ENCODE peak calls at places on chromosome 5, in five cellular contexts. H, R, I, V and P are unnamed samples.

GRCh38 chr5:91378683-91379601 is 4.2 kb downstream of the ARRDC3 start:
- DNase-seq in H (no peak), V (no peak), I (no peak), R (peak; percentile 57), P (no peak)

GRCh38 chr5:103800728-103801127 is 238.1 kb upstream of the NUDT12 start:
- DNase-seq in H (peak; percentile 80), I (no peak), V (no peak), R (no peak), P (no peak)

GRCh38 chr5:72746736-72747135 is 69.7 kb upstream of the TNPO1 start:
- DNase-seq in R (peak; percentile 17), H (peak; percentile 5), V (no peak), I (no peak), P (no peak)

GRCh38 chr5:136020383-136021015 is 8.3 kb upstream of the TGFBI start:
- DNase-seq in H (peak; percentile 96), R (no peak), V (no peak), I (no peak), P (peak; percentile 72)

GRCh38 chr5:88883059-88883565 is at the start of gene MEF2C:
- DNase-seq in H (peak; percentile 86), I (no peak), R (peak; percentile 94), V (peak; percentile 83), P (peak; percentile 88)

GRCh38 chr5:6867712-6868111 is 154.5 kb downstream of the TENT4A start:
- DNase-seq in I (no peak), V (no peak), H (no peak), R (no peak), P (no peak)

GRCh38 chr5:138110266-138110963 is 26.6 kb downstream of the WNT8A start:
- DNase-seq in H (no peak), R (no peak), V (no peak), I (no peak), P (no peak)

GRCh38 chr5:9419794-9420193 is 126.1 kb downstream of the SEMA5A start:
- DNase-seq in H (no peak), I (no peak), V (no peak), R (no peak), P (no peak)

GRCh38 chr5:73394610-73395009 is 54.0 kb downstream of the FOXD1 start:
- DNase-seq in I (no peak), V (no peak), R (no peak), H (no peak), P (no peak)

GRCh38 chr5:113017891-113018635 is 41.5 kb downstream of the DCP2 start:
- DNase-seq in V (no peak), H (no peak), R (no peak), I (no peak), P (no peak)

GRCh38 chr5:38462972-38463633 is 93.3 kb downstream of the LIFR start:
- DNase-seq in I (no peak), R (no peak), V (no peak), H (peak; percentile 47), P (no peak)

GRCh38 chr5:37715361-37715760 is 124.5 kb downstream of the GDNF start:
- DNase-seq in R (no peak), H (no peak), I (no peak), V (no peak), P (no peak)

GRCh38 chr5:7805379-7805778 is 45.6 kb downstream of the CFAP90 start:
- DNase-seq in I (no peak), R (peak; percentile 48), H (no peak), V (no peak), P (no peak)

GRCh38 chr5:117801583-117801982 is 1186.8 kb downstream of the DTWD2 start:
- DNase-seq in V (no peak), H (no peak), I (no peak), R (no peak), P (no peak)

GRCh38 chr5:69024241-69024651 is 69.6 kb upstream of the SLC30A5 start:
- DNase-seq in R (peak; percentile 87), V (no peak), H (peak; percentile 61), I (peak; percentile 14), P (no peak)

GRCh38 chr5:73638344-73639095 is 12.5 kb downstream of the ARHGEF28 start:
- DNase-seq in R (no peak), V (no peak), I (no peak), H (peak; percentile 61), P (no peak)

GRCh38 chr5:64612349-64612961 is 77.8 kb upstream of the SHISAL2B start:
- DNase-seq in I (peak; percentile 15), R (peak; percentile 79), V (no peak), H (peak; percentile 80), P (no peak)

GRCh38 chr5:179873176-179873575 is 14.6 kb upstream of the MRNIP start:
- DNase-seq in V (no peak), I (no peak), H (no peak), R (no peak), P (no peak)

GRCh38 chr5:9545959-9546851 is at the start of gene SEMA5A:
- DNase-seq in V (peak; percentile 85), R (no peak), I (peak; percentile 21), H (peak; percentile 67), P (peak; percentile 87)

GRCh38 chr5:90307386-90308181 is 102.0 kb downstream of the CETN3 start:
- DNase-seq in I (no peak), V (no peak), H (peak; percentile 1), R (no peak), P (no peak)

GRCh38 chr5:37938086-37938852 is 98.4 kb upstream of the GDNF start:
- DNase-seq in V (no peak), I (no peak), H (no peak), R (no peak), P (no peak)

GRCh38 chr5:88940712-88941111 is 57.7 kb upstream of the MEF2C start:
- DNase-seq in H (no peak), V (no peak), I (no peak), R (no peak), P (no peak)

GRCh38 chr5:75566710-75567309 is 44.4 kb upstream of the ANKDD1B start:
- DNase-seq in R (peak; percentile 67), H (peak; percentile 92), I (no peak), V (no peak), P (no peak)

GRCh38 chr5:181207214-181207959 is 2.4 kb upstream of the TRIM7 start:
- DNase-seq in R (peak; percentile 96), H (peak; percentile 94), V (peak; percentile 87), I (no peak), P (peak; percentile 90)

GRCh38 chr5:125659316-125660071 is 763.7 kb upstream of the GRAMD2B start:
- DNase-seq in I (no peak), R (no peak), V (no peak), H (peak; percentile 91), P (no peak)

GRCh38 chr5:1432296-1432695 is 12.9 kb downstream of the SLC6A3 start:
- DNase-seq in I (no peak), R (no peak), V (no peak), H (no peak), P (no peak)

GRCh38 chr5:146562461-146562860 is 46.5 kb upstream of the GPR151 start:
- DNase-seq in R (no peak), I (no peak), H (no peak), V (no peak), P (no peak)

GRCh38 chr5:95631991-95632675 is 12.2 kb downstream of the GPR150 start:
- DNase-seq in R (peak; percentile 50), V (no peak), I (no peak), H (no peak), P (no peak)

GRCh38 chr5:139689631-139690384 is 41.7 kb downstream of the CXXC5 start:
- DNase-seq in R (peak; percentile 76), I (no peak), V (no peak), H (peak; percentile 58), P (no peak)

GRCh38 chr5:6525910-6526309 is 77.3 kb downstream of the UBE2QL1 start:
- DNase-seq in H (no peak), V (no peak), I (peak; percentile 18), R (no peak), P (no peak)

GRCh38 chr5:131079232-131079631 is 85.8 kb downstream of the HINT1 start:
- DNase-seq in H (no peak), R (no peak), V (no peak), I (no peak), P (no peak)

GRCh38 chr5:149559712-149560111 is 8.5 kb upstream of the CSNK1A1 start:
- DNase-seq in H (peak; percentile 83), R (no peak), I (no peak), V (no peak), P (no peak)

GRCh38 chr5:35622974-35623373 is 5.3 kb downstream of the SPEF2 start:
- DNase-seq in I (no peak), H (no peak), R (no peak), V (no peak), P (no peak)